ENCODE peak calls at places on chromosome 12, in five cellular contexts. L, E, D, M and Z are unnamed samples.

GRCh38 chr12:97552410-97553050 is 89.9 kb downstream of the RMST start:
- DNase-seq in M (no peak), L (no peak), E (no peak), D (no peak), Z (no peak)

GRCh38 chr12:22334696-22335290 is at the start of gene ST8SIA1:
- DNase-seq in E (no peak), L (peak), M (peak), D (peak), Z (no peak)

GRCh38 chr12:104699489-104700194 is 242.9 kb downstream of the CHST11 start:
- DNase-seq in D (no peak), M (no peak), E (peak), L (no peak), Z (no peak)

GRCh38 chr12:64088431-64089349 is 133.4 kb downstream of the KICS2 start:
- DNase-seq in D (peak), E (no peak), L (no peak), M (peak), Z (no peak)

GRCh38 chr12:74817499-74817898 is 279.9 kb downstream of the ATXN7L3B start:
- DNase-seq in E (no peak), D (no peak), M (no peak), L (no peak), Z (no peak)

GRCh38 chr12:90836689-90837088 is 118.3 kb downstream of the CCER1 start:
- DNase-seq in L (no peak), M (no peak), E (no peak), D (peak), Z (no peak)

GRCh38 chr12:42396473-42397259 is 70.7 kb downstream of the PPHLN1 start:
- DNase-seq in L (no peak), D (no peak), E (no peak), M (peak), Z (no peak)

GRCh38 chr12:89954259-89954658 is 245.6 kb upstream of the ATP2B1 start:
- DNase-seq in E (no peak), L (no peak), D (no peak), M (no peak), Z (no peak)

GRCh38 chr12:93638095-93638494 is 39.1 kb upstream of the CRADD start:
- DNase-seq in M (no peak), D (no peak), L (no peak), E (no peak), Z (no peak)

GRCh38 chr12:121668750-121669524 is 517 bp downstream of the MORN3 start:
- DNase-seq in M (no peak), D (peak), E (no peak), L (peak), Z (peak)

GRCh38 chr12:44942714-44943113 is 66.6 kb upstream of the NELL2 start:
- DNase-seq in L (no peak), E (no peak), M (no peak), D (no peak), Z (no peak)

GRCh38 chr12:50081096-50081808 is 3.9 kb upstream of the SMARCD1 start:
- DNase-seq in M (no peak), E (no peak), L (no peak), D (no peak), Z (no peak)

GRCh38 chr12:76784600-76785051 is 20.7 kb downstream of the ZDHHC17 start:
- DNase-seq in D (no peak), E (no peak), L (no peak), M (no peak), Z (no peak)

GRCh38 chr12:53688134-53688533 is 12.3 kb upstream of the ATP5MC2 start:
- DNase-seq in E (no peak), D (no peak), L (no peak), M (no peak), Z (no peak)

GRCh38 chr12:21843795-21844194 is 69.3 kb upstream of the KCNJ8 start:
- DNase-seq in D (no peak), M (no peak), L (no peak), E (no peak), Z (no peak)

GRCh38 chr12:4648099-4648498 is 752 bp downstream of the AKAP3 start:
- DNase-seq in D (peak), M (no peak), E (no peak), L (no peak), Z (no peak)

GRCh38 chr12:121461048-121461447 is 61.1 kb downstream of the RNF34 start:
- DNase-seq in L (no peak), M (no peak), E (no peak), D (peak), Z (no peak)

GRCh38 chr12:3107071-3107583 is 29.9 kb downstream of the TSPAN9 start:
- DNase-seq in L (no peak), E (no peak), M (peak), D (no peak), Z (no peak)

GRCh38 chr12:49867580-49868341 is 24.9 kb upstream of the BCDIN3D start:
- DNase-seq in E (no peak), D (no peak), M (peak), L (no peak), Z (no peak)